ENCODE peak calls at places on chromosomes 3 and 15, in nine cellular contexts. One of them, this sample, is unnamed.

GRCh38 chr15:66269326-66270090 is 16.0 kb upstream of the MEGF11 start:
- DNase-seq in prostate gland: peak; percentile 64
- DNase-seq in WERI-Rb-1: no peak
- DNase-seq in Caco-2: peak; percentile 78
- DNase-seq in mammary epithelial cell: peak; percentile 66
- DNase-seq in RWPE2: no peak
- DNase-seq in hepatocyte: peak; percentile 65
- DNase-seq in psoas muscle: no peak
- DNase-seq in colonic mucosa: peak; percentile 76
- DNase-seq in this sample: peak; percentile 65

GRCh38 chr3:63674586-63674985 is 22.1 kb downstream of the SNTN start:
- DNase-seq in Caco-2: no peak
- DNase-seq in psoas muscle: no peak
- DNase-seq in RWPE2: no peak
- DNase-seq in mammary epithelial cell: no peak
- DNase-seq in prostate gland: no peak
- DNase-seq in WERI-Rb-1: no peak
- DNase-seq in colonic mucosa: no peak
- DNase-seq in hepatocyte: no peak
- DNase-seq in this sample: no peak

GRCh38 chr15:59644757-59645156 is 12.6 kb downstream of the GTF2A2 start:
- DNase-seq in RWPE2: no peak
- DNase-seq in WERI-Rb-1: no peak
- DNase-seq in colonic mucosa: no peak
- DNase-seq in Caco-2: no peak
- DNase-seq in hepatocyte: no peak
- DNase-seq in prostate gland: no peak
- DNase-seq in psoas muscle: no peak
- DNase-seq in mammary epithelial cell: no peak
- DNase-seq in this sample: no peak

GRCh38 chr3:37739579-37740290 is 121.9 kb upstream of the CTDSPL start:
- DNase-seq in prostate gland: no peak
- DNase-seq in mammary epithelial cell: no peak
- DNase-seq in psoas muscle: no peak
- DNase-seq in colonic mucosa: no peak
- DNase-seq in Caco-2: peak; percentile 63
- DNase-seq in RWPE2: no peak
- DNase-seq in WERI-Rb-1: no peak
- DNase-seq in hepatocyte: no peak
- DNase-seq in this sample: no peak

GRCh38 chr15:34301058-34301457 is 36.5 kb downstream of the SLC12A6 start:
- DNase-seq in colonic mucosa: no peak
- DNase-seq in Caco-2: no peak
- DNase-seq in hepatocyte: no peak
- DNase-seq in mammary epithelial cell: peak; percentile 61
- DNase-seq in prostate gland: no peak
- DNase-seq in WERI-Rb-1: no peak
- DNase-seq in RWPE2: no peak
- DNase-seq in psoas muscle: no peak
- DNase-seq in this sample: no peak

GRCh38 chr15:75338661-75339240 is 2.9 kb downstream of the COMMD4 start:
- DNase-seq in Caco-2: no peak
- DNase-seq in RWPE2: no peak
- DNase-seq in colonic mucosa: no peak
- DNase-seq in mammary epithelial cell: no peak
- DNase-seq in hepatocyte: no peak
- DNase-seq in prostate gland: no peak
- DNase-seq in WERI-Rb-1: no peak
- DNase-seq in psoas muscle: no peak
- DNase-seq in this sample: no peak

GRCh38 chr15:62976301-62976842 is 66.2 kb upstream of the TPM1 start:
- DNase-seq in prostate gland: no peak
- DNase-seq in colonic mucosa: no peak
- DNase-seq in WERI-Rb-1: no peak
- DNase-seq in Caco-2: no peak
- DNase-seq in mammary epithelial cell: no peak
- DNase-seq in hepatocyte: no peak
- DNase-seq in RWPE2: no peak
- DNase-seq in psoas muscle: no peak
- DNase-seq in this sample: no peak

GRCh38 chr15:78392430-78392829 is 45.6 kb upstream of the IREB2 start:
- DNase-seq in colonic mucosa: peak; percentile 81
- DNase-seq in RWPE2: peak; percentile 55
- DNase-seq in mammary epithelial cell: no peak
- DNase-seq in Caco-2: no peak
- DNase-seq in psoas muscle: no peak
- DNase-seq in hepatocyte: no peak
- DNase-seq in prostate gland: peak; percentile 40
- DNase-seq in WERI-Rb-1: no peak
- DNase-seq in this sample: no peak

GRCh38 chr15:100900895-100901169 is 18.3 kb upstream of the LRRK1 start:
- DNase-seq in hepatocyte: no peak
- DNase-seq in colonic mucosa: no peak
- DNase-seq in WERI-Rb-1: no peak
- DNase-seq in RWPE2: no peak
- DNase-seq in mammary epithelial cell: no peak
- DNase-seq in Caco-2: no peak
- DNase-seq in prostate gland: no peak
- DNase-seq in psoas muscle: no peak
- DNase-seq in this sample: no peak

GRCh38 chr3:12234906-12235305 is 54.0 kb upstream of the PPARG start:
- DNase-seq in prostate gland: no peak
- DNase-seq in colonic mucosa: no peak
- DNase-seq in Caco-2: no peak
- DNase-seq in mammary epithelial cell: no peak
- DNase-seq in psoas muscle: no peak
- DNase-seq in WERI-Rb-1: no peak
- DNase-seq in hepatocyte: no peak
- DNase-seq in RWPE2: no peak
- DNase-seq in this sample: no peak

GRCh38 chr3:12237076-12237475 is 51.8 kb upstream of the PPARG start:
- DNase-seq in RWPE2: no peak
- DNase-seq in Caco-2: no peak
- DNase-seq in hepatocyte: no peak
- DNase-seq in colonic mucosa: no peak
- DNase-seq in WERI-Rb-1: no peak
- DNase-seq in mammary epithelial cell: no peak
- DNase-seq in psoas muscle: no peak
- DNase-seq in prostate gland: no peak
- DNase-seq in this sample: no peak

GRCh38 chr3:12232785-12233317 is 56.0 kb upstream of the PPARG start:
- DNase-seq in hepatocyte: no peak
- DNase-seq in RWPE2: no peak
- DNase-seq in Caco-2: no peak
- DNase-seq in psoas muscle: no peak
- DNase-seq in colonic mucosa: no peak
- DNase-seq in mammary epithelial cell: no peak
- DNase-seq in WERI-Rb-1: no peak
- DNase-seq in prostate gland: no peak
- DNase-seq in this sample: no peak

GRCh38 chr3:12237912-12238650 is 50.8 kb upstream of the PPARG start:
- DNase-seq in prostate gland: no peak
- DNase-seq in psoas muscle: no peak
- DNase-seq in Caco-2: no peak
- DNase-seq in hepatocyte: no peak
- DNase-seq in RWPE2: no peak
- DNase-seq in WERI-Rb-1: no peak
- DNase-seq in colonic mucosa: no peak
- DNase-seq in mammary epithelial cell: no peak
- DNase-seq in this sample: peak; percentile 35

DNA sequence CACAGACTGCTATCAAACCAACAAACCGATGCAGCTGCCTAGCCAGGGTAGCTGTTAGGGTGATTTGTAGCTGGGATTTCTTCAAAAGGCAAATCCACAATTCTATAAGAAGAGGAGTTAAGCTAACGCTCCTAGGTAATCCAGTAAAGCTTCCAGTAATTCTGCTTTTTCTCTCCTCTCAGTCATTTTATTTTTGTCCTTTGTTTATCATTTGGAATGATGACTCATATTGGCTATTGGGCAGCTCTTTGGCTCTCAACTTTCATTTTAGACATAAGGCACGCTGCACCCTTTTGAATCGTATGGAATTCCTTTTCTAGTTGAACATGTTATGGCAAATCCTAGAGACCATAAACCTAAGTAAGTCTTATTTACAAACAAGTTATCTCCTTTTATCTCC is 53.2 kb upstream of the PPARG start:
- DNase-seq in mammary epithelial cell: peak; percentile 12
- DNase-seq in hepatocyte: no peak
- DNase-seq in Caco-2: no peak
- DNase-seq in psoas muscle: no peak
- DNase-seq in WERI-Rb-1: peak; percentile 34
- DNase-seq in prostate gland: no peak
- DNase-seq in RWPE2: no peak
- DNase-seq in colonic mucosa: no peak
- DNase-seq in this sample: no peak
- H3K4me3 ChIP-seq in mammary epithelial cell: no peak overlapping the region
- H3K4me3 ChIP-seq in hepatocyte: no peak overlapping the region
- H3K4me3 ChIP-seq in Caco-2: no peak overlapping the region
- H3K4me3 ChIP-seq in psoas muscle: no peak overlapping the region
- H3K4me3 ChIP-seq in WERI-Rb-1: peak overlapping the region; percentile 20
- H3K4me3 ChIP-seq in prostate gland: no peak overlapping the region
- H3K4me3 ChIP-seq in RWPE2: no peak overlapping the region
- H3K4me3 ChIP-seq in colonic mucosa: no peak overlapping the region
- H3K4me3 ChIP-seq in this sample: no peak overlapping the region

GRCh38 chr3:149018247-149018646 is 26.9 kb downstream of the GYG1 start:
- DNase-seq in mammary epithelial cell: no peak
- DNase-seq in colonic mucosa: no peak
- DNase-seq in RWPE2: no peak
- DNase-seq in WERI-Rb-1: no peak
- DNase-seq in hepatocyte: no peak
- DNase-seq in prostate gland: no peak
- DNase-seq in psoas muscle: no peak
- DNase-seq in Caco-2: no peak
- DNase-seq in this sample: no peak

GRCh38 chr3:149020196-149020838 is 29.0 kb downstream of the GYG1 start:
- DNase-seq in prostate gland: no peak
- DNase-seq in Caco-2: no peak
- DNase-seq in mammary epithelial cell: no peak
- DNase-seq in RWPE2: no peak
- DNase-seq in colonic mucosa: no peak
- DNase-seq in psoas muscle: peak; percentile 25
- DNase-seq in hepatocyte: no peak
- DNase-seq in WERI-Rb-1: no peak
- DNase-seq in this sample: peak; percentile 93

GRCh38 chr3:149020839-149021252 is 29.5 kb downstream of the GYG1 start:
- DNase-seq in colonic mucosa: no peak
- DNase-seq in psoas muscle: no peak
- DNase-seq in mammary epithelial cell: no peak
- DNase-seq in RWPE2: no peak
- DNase-seq in hepatocyte: no peak
- DNase-seq in Caco-2: no peak
- DNase-seq in WERI-Rb-1: no peak
- DNase-seq in prostate gland: no peak
- DNase-seq in this sample: peak; percentile 53

GRCh38 chr3:149021830-149022229 is 30.5 kb downstream of the GYG1 start:
- DNase-seq in RWPE2: no peak
- DNase-seq in WERI-Rb-1: no peak
- DNase-seq in psoas muscle: no peak
- DNase-seq in colonic mucosa: no peak
- DNase-seq in prostate gland: no peak
- DNase-seq in mammary epithelial cell: no peak
- DNase-seq in hepatocyte: no peak
- DNase-seq in Caco-2: no peak
- DNase-seq in this sample: no peak

GRCh38 chr3:149019581-149019980 is 28.2 kb downstream of the GYG1 start:
- DNase-seq in colonic mucosa: no peak
- DNase-seq in WERI-Rb-1: no peak
- DNase-seq in psoas muscle: no peak
- DNase-seq in Caco-2: no peak
- DNase-seq in mammary epithelial cell: no peak
- DNase-seq in prostate gland: no peak
- DNase-seq in hepatocyte: no peak
- DNase-seq in RWPE2: no peak
- DNase-seq in this sample: no peak
- H3K36me3 ChIP-seq in colonic mucosa: no peaks in the 10 kb centered on the region
- H3K36me3 ChIP-seq in WERI-Rb-1: peaks cover 19% of the 10 kb centered on the region
- H3K36me3 ChIP-seq in psoas muscle: peaks cover 36% of the 10 kb centered on the region
- H3K36me3 ChIP-seq in Caco-2: no peaks in the 10 kb centered on the region
- H3K36me3 ChIP-seq in mammary epithelial cell: no peaks in the 10 kb centered on the region
- H3K36me3 ChIP-seq in prostate gland: no peaks in the 10 kb centered on the region
- H3K36me3 ChIP-seq in hepatocyte: peaks cover 2% of the 10 kb centered on the region
- H3K36me3 ChIP-seq in RWPE2: peaks cover 7% of the 10 kb centered on the region
- H3K36me3 ChIP-seq in this sample: peaks cover 14% of the 10 kb centered on the region

DNA sequence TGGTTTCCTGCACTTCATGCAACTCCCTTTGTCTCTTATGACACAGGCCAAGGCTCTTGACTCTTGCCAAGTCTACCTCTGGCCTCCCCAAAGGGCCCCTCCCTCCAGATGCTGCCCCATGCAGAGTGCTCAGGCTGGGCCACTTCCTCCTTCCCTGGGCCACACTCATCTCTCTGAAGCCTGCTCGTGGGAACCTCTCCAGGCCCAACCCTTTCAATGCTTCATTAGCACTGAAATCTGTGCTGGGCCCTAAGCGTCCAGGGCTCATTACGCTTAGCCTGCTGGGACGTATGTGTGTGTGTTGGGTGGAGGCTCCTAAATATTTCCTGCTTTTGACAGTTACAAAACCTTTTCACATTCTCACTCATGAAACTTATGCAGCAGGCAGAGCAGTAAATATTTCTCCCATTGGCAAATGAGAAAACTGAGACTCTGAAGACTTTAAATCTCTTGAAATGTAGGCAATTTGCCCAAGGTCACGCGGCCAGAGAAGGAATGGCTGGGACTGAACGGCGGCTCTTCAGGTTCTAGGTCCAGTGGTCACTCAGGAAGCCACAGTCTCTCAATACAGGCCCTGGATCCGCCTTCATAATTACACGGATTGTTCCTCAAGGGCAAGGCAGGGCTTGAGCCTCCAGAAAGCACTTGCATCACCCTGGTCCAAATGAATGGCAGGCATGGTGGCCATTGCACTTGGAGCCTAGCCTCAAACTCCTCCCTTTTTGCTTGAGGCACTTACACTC is 241.7 kb upstream of the HES1 start:
- DNase-seq in hepatocyte: no peak
- DNase-seq in RWPE2: no peak
- DNase-seq in Caco-2: no peak
- DNase-seq in WERI-Rb-1: no peak
- DNase-seq in prostate gland: no peak
- DNase-seq in mammary epithelial cell: no peak
- DNase-seq in psoas muscle: no peak
- DNase-seq in colonic mucosa: peak; percentile 68
- DNase-seq in this sample: no peak
- H3K4me3 ChIP-seq in hepatocyte: no peak overlapping the region
- H3K4me3 ChIP-seq in RWPE2: no peak overlapping the region
- H3K4me3 ChIP-seq in Caco-2: no peak overlapping the region
- H3K4me3 ChIP-seq in WERI-Rb-1: no peak overlapping the region
- H3K4me3 ChIP-seq in prostate gland: no peak overlapping the region
- H3K4me3 ChIP-seq in mammary epithelial cell: no peak overlapping the region
- H3K4me3 ChIP-seq in psoas muscle: no peak overlapping the region
- H3K4me3 ChIP-seq in colonic mucosa: no peak overlapping the region
- H3K4me3 ChIP-seq in this sample: no peak overlapping the region

DNA sequence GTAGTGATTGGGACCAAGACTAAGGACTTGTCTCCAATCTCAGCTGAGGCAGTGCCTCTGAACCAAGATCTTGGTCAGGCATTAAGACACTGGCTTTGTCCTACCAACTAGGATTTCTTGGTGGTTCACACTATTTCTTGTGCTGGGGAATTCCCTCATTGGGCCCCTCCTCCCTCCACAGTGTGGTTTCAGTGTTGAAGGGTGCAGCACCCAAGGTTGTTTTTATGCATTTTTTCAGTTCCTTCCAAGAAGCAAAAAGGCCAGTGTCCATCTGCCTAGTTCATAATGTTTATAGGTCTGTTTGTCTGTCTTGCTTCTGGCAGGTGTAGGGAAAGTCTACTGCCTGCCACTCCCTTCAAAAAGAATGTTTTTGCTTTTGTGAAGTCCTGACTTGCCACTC is 10.6 kb upstream of the ITPKA start:
- DNase-seq in Caco-2: no peak
- DNase-seq in prostate gland: no peak
- DNase-seq in colonic mucosa: no peak
- DNase-seq in psoas muscle: no peak
- DNase-seq in RWPE2: no peak
- DNase-seq in WERI-Rb-1: no peak
- DNase-seq in mammary epithelial cell: no peak
- DNase-seq in hepatocyte: no peak
- DNase-seq in this sample: no peak
- H3K36me3 ChIP-seq in Caco-2: no peaks in the 10 kb centered on the region
- H3K36me3 ChIP-seq in prostate gland: no peaks in the 10 kb centered on the region
- H3K36me3 ChIP-seq in colonic mucosa: peaks cover 6% of the 10 kb centered on the region
- H3K36me3 ChIP-seq in psoas muscle: peaks cover 54% of the 10 kb centered on the region
- H3K36me3 ChIP-seq in RWPE2: peaks cover 43% of the 10 kb centered on the region
- H3K36me3 ChIP-seq in WERI-Rb-1: peaks cover 42% of the 10 kb centered on the region
- H3K36me3 ChIP-seq in mammary epithelial cell: peaks cover 9% of the 10 kb centered on the region
- H3K36me3 ChIP-seq in hepatocyte: peaks cover 5% of the 10 kb centered on the region
- H3K36me3 ChIP-seq in this sample: peaks cover 39% of the 10 kb centered on the region